ENCODE peak calls at places on chromosomes 4 and X, in nine cellular contexts. B is colonic mucosa, N is heart left ventricle, Y is spleen, C is cardiac muscle cell, K is retinal pigment epithelial cell, M is lung, I is foreskin fibroblast, V is A549. G is an unnamed sample.

GRCh38 chr4:173531085-173531965 is 1.3 kb upstream of the HAND2 start:
- DNase-seq in B (no peak), N (peak), Y (peak), C (peak), K (no peak), M (no peak), I (no peak), V (no peak), G (no peak)

GRCh38 chrX:101415180-101416130 is 7.4 kb downstream of the HNRNPH2 start:
- DNase-seq in B (peak), N (peak), Y (no peak), C (peak), K (no peak), M (peak), I (peak), V (peak), G (peak)

GRCh38 chrX:129523076-129524055 is at the start of gene SMARCA1:
- DNase-seq in B (peak), N (peak), Y (peak), C (peak), K (no peak), M (peak), I (peak), V (peak), G (no peak)

GRCh38 chr4:77713884-77714283 is 105.3 kb downstream of the CNOT6L start:
- DNase-seq in B (no peak), N (no peak), Y (no peak), C (no peak), K (no peak), M (no peak), I (no peak), V (no peak), G (no peak)

GRCh38 chr4:139528377-139529005 is 27.5 kb downstream of the SETD7 start:
- DNase-seq in B (peak), N (peak), Y (no peak), C (peak), K (no peak), M (peak), I (peak), V (no peak), G (peak)

GRCh38 chr4:122865421-122865820 is 38.8 kb downstream of the FGF2 start:
- DNase-seq in B (no peak), N (no peak), Y (no peak), C (peak), K (no peak), M (no peak), I (peak), V (no peak), G (no peak)

GRCh38 chr4:179164642-179165338 is 1722.6 kb upstream of the AGA start:
- DNase-seq in B (no peak), N (no peak), Y (no peak), C (no peak), K (no peak), M (no peak), I (no peak), V (no peak), G (no peak)

GRCh38 chr4:40916880-40917279 is 167.1 kb downstream of the NSUN7 start:
- DNase-seq in B (peak), N (peak), Y (no peak), C (peak), K (no peak), M (peak), I (no peak), V (peak), G (no peak)

GRCh38 chr4:22573198-22573597 is 57.3 kb upstream of the ADGRA3 start:
- DNase-seq in B (peak), N (peak), Y (no peak), C (peak), K (peak), M (peak), I (no peak), V (no peak), G (no peak)

GRCh38 chr4:27218013-27218412 is 357.4 kb downstream of the STIM2 start:
- DNase-seq in B (no peak), N (no peak), Y (no peak), C (no peak), K (no peak), M (no peak), I (peak), V (no peak), G (no peak)

GRCh38 chr4:123340381-123340701 is 56.3 kb upstream of the SPRY1 start:
- DNase-seq in B (no peak), N (no peak), Y (no peak), C (peak), K (no peak), M (no peak), I (peak), V (peak), G (peak)

GRCh38 chr4:1991596-1992434 is 17.0 kb downstream of the NELFA start:
- DNase-seq in B (no peak), N (no peak), Y (peak), C (no peak), K (no peak), M (no peak), I (no peak), V (no peak), G (no peak)

GRCh38 chrX:65751511-65751910 is 84.1 kb downstream of the MSN start:
- DNase-seq in B (no peak), N (no peak), Y (no peak), C (no peak), K (no peak), M (no peak), I (no peak), V (no peak), G (no peak)

GRCh38 chr4:12439633-12440305 is 1011.1 kb upstream of the HS3ST1 start:
- DNase-seq in B (no peak), N (no peak), Y (no peak), C (peak), K (peak), M (no peak), I (no peak), V (no peak), G (no peak)

GRCh38 chr4:169305651-169306050 is 34.9 kb upstream of the SH3RF1 start:
- DNase-seq in B (no peak), N (peak), Y (no peak), C (no peak), K (no peak), M (no peak), I (no peak), V (no peak), G (no peak)

GRCh38 chr4:12041828-12042227 is 613.1 kb upstream of the HS3ST1 start:
- DNase-seq in B (no peak), N (peak), Y (no peak), C (peak), K (no peak), M (no peak), I (no peak), V (no peak), G (no peak)

GRCh38 chr4:118353452-118353851 is 649 bp upstream of the PRSS12 start:
- DNase-seq in B (no peak), N (no peak), Y (no peak), C (no peak), K (no peak), M (no peak), I (no peak), V (no peak), G (no peak)

GRCh38 chr4:164410401-164410800 is 343.5 kb upstream of the SMIM31 start:
- DNase-seq in B (no peak), N (no peak), Y (no peak), C (no peak), K (no peak), M (no peak), I (no peak), V (no peak), G (no peak)

GRCh38 chr4:154076921-154077320 is 288.0 kb upstream of the SFRP2 start:
- DNase-seq in B (no peak), N (no peak), Y (no peak), C (no peak), K (no peak), M (no peak), I (peak), V (no peak), G (no peak)

GRCh38 chrX:37010496-37010895 is 2.3 kb downstream of the FAM47C start:
- DNase-seq in B (no peak), N (no peak), Y (peak), C (no peak), K (no peak), M (no peak), I (no peak), V (no peak), G (no peak)

GRCh38 chr4:174714393-174715211 is 114.4 kb downstream of the GLRA3 start:
- DNase-seq in B (peak), N (no peak), Y (no peak), C (peak), K (no peak), M (peak), I (peak), V (peak), G (peak)

GRCh38 chr4:174713181-174713580 is 115.9 kb downstream of the GLRA3 start:
- DNase-seq in B (no peak), N (no peak), Y (no peak), C (no peak), K (no peak), M (no peak), I (no peak), V (no peak), G (no peak)

GRCh38 chr4:174713821-174714220 is 115.2 kb downstream of the GLRA3 start:
- DNase-seq in B (no peak), N (no peak), Y (no peak), C (peak), K (no peak), M (no peak), I (no peak), V (no peak), G (no peak)

GRCh38 chr4:174716986-174717770 is 111.9 kb downstream of the GLRA3 start:
- DNase-seq in B (no peak), N (no peak), Y (no peak), C (no peak), K (no peak), M (no peak), I (no peak), V (no peak), G (no peak)

GRCh38 chr4:174717788-174718187 is 111.3 kb downstream of the GLRA3 start:
- DNase-seq in B (no peak), N (no peak), Y (no peak), C (no peak), K (no peak), M (no peak), I (no peak), V (no peak), G (no peak)
- H3K4me3 ChIP-seq in B (no peak), N (no peak), Y (no peak), C (no peak), K (no peak), M (no peak), I (no peak), V (no peak), G (no peak)

DNA sequence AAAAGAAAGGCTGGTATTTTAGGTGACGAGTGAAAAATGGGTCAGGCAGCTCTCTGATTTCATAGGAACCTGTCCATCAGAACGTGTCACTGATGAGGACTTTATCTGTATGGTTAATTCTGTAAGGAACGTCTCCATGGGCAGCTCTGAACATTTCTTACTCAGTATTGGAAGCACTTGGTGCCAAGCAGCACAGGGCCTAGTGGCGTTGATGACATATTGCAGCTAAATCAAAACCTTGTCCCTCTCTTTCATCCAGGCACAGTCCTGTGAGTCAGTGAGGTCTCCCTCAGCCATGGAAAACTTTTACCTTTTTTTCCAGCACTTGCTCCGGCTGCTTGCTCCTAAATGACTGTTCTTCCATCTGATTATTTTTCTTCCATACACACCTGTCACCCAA is 301.9 kb downstream of the DHX15 start:
- DNase-seq in B (no peak), N (no peak), Y (no peak), C (no peak), K (no peak), M (no peak), I (no peak), V (no peak), G (no peak)
- TF ChIP-seq CTCF in B (no peak), N (no peak), Y (no peak), C (no peak), K (peak), M (no peak), I (no peak), V (no peak), G (no peak)

DNA sequence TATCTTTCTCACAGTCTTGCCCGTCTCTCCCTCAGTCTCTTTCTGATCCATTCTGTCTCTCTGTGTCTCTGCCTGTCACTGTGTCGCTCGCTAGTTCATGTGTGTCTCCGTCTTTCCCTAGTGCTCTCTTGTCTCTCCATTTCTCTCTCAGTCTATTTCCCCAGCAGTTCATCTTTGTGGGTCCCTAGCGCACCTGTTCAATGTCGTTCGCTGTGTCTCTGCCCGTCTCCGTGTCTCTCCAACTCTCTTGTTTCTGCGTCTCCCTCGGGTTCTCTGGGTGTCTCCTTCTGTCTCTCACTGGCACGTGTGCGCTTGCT is 1.5 kb downstream of the GPR101 start:
- DNase-seq in B (no peak), N (no peak), Y (no peak), C (no peak), K (no peak), M (no peak), I (peak), V (no peak), G (no peak)
- H3K4me3 ChIP-seq in B (peak), N (peak), Y (peak), C (peak), K (no peak), M (no peak), I (peak), V (peak), G (peak)

GRCh38 chr4:82430193-82431025 is at the start of the genes ENOPH1 and HNRNPDL:
- DNase-seq in B (peak), N (peak), Y (peak), C (peak), K (peak), M (peak), I (peak), V (peak), G (peak)

GRCh38 chr4:82428526-82428968 is 1.7 kb downstream of the HNRNPDL start:
- DNase-seq in B (no peak), N (no peak), Y (no peak), C (no peak), K (no peak), M (no peak), I (no peak), V (no peak), G (no peak)

GRCh38 chr4:82431026-82431745 is 796 bp downstream of the ENOPH1 start:
- DNase-seq in B (peak), N (peak), Y (peak), C (peak), K (no peak), M (peak), I (peak), V (no peak), G (no peak)

GRCh38 chr4:82428969-82429727 is 1.1 kb downstream of the HNRNPDL start:
- DNase-seq in B (peak), N (peak), Y (peak), C (peak), K (no peak), M (peak), I (peak), V (peak), G (peak)

GRCh38 chr4:82429728-82430192 is 502 bp downstream of the HNRNPDL start:
- DNase-seq in B (peak), N (no peak), Y (peak), C (no peak), K (no peak), M (no peak), I (no peak), V (no peak), G (no peak)
- TF ChIP-seq CTCF in B (no peak), N (no peak), Y (no peak), C (no peak), K (no peak), M (no peak), I (no peak), V (no peak), G (no peak)

GRCh38 chr4:5199142-5199541 is 147.9 kb downstream of the STK32B start:
- DNase-seq in B (no peak), N (no peak), Y (no peak), C (no peak), K (no peak), M (no peak), I (no peak), V (no peak), G (no peak)
- H3K4me3 ChIP-seq in B (no peak), N (no peak), Y (no peak), C (no peak), K (no peak), M (no peak), I (no peak), V (no peak), G (no peak)